ENCODE peak calls at places on chromosomes 2 and 18, in eight cellular contexts. Y is central memory CD4-positive, alpha-beta T cell; F is fibroblast of mammary gland; X is MG63; S is stromal cell of bone marrow; U is adrenal gland; C is naive B cell; B is fibroblast of the conjunctiva. T is an unnamed sample.
A peak's percentile ranks its signal among the peaks of the same experiment; 100 is the strongest.

GRCh38 chr2:133415210-133415876 is 152.9 kb downstream of the NCKAP5 start:
- DNase-seq in Y (no peak), F (no peak), X (no peak), S (no peak), U (no peak), C (no peak), B (no peak), T (no peak)

GRCh38 chr2:85135066-85135914 is 2.1 kb downstream of the TCF7L1 start:
- DNase-seq in Y (no peak), F (no peak), X (no peak), S (no peak), U (no peak), C (no peak), B (no peak), T (no peak)

GRCh38 chr18:55214969-55215368 is 255.7 kb upstream of the CCDC68 start:
- DNase-seq in Y (no peak), F (no peak), X (no peak), S (no peak), U (no peak), C (no peak), B (no peak), T (no peak)

GRCh38 chr2:121338281-121338680 is 53.3 kb upstream of the TFCP2L1 start:
- DNase-seq in Y (no peak), F (no peak), X (no peak), S (no peak), U (no peak), C (no peak), B (no peak), T (no peak)

GRCh38 chr2:75221872-75222271 is 22.6 kb upstream of the TACR1 start:
- DNase-seq in Y (no peak), F (peak; percentile 87), X (peak; percentile 91), S (peak; percentile 39), U (no peak), C (no peak), B (peak; percentile 21), T (no peak)

GRCh38 chr18:77366725-77367641 is 117.3 kb downstream of the GALR1 start:
- DNase-seq in Y (no peak), F (peak; percentile 44), X (no peak), S (peak; percentile 18), U (no peak), C (no peak), B (peak; percentile 14), T (peak; percentile 32)

GRCh38 chr2:69911985-69912563 is 2.8 kb upstream of the MXD1 start:
- DNase-seq in Y (peak; percentile 66), F (peak; percentile 65), X (no peak), S (no peak), U (no peak), C (peak; percentile 55), B (peak; percentile 27), T (peak; percentile 6)

GRCh38 chr2:45836316-45836715 is 184.8 kb downstream of the PRKCE start:
- DNase-seq in Y (no peak), F (no peak), X (no peak), S (no peak), U (no peak), C (no peak), B (no peak), T (peak; percentile 10)

GRCh38 chr18:77461062-77461693 is 211.5 kb downstream of the GALR1 start:
- DNase-seq in Y (no peak), F (no peak), X (no peak), S (no peak), U (no peak), C (no peak), B (no peak), T (no peak)

GRCh38 chr2:181678744-181679543 is 1.4 kb downstream of the NEUROD1 start:
- DNase-seq in Y (no peak), F (no peak), X (no peak), S (no peak), U (no peak), C (no peak), B (no peak), T (no peak)

GRCh38 chr2:241836257-241836656 is 22.4 kb downstream of the PDCD1 start:
- DNase-seq in Y (no peak), F (no peak), X (no peak), S (no peak), U (no peak), C (no peak), B (no peak), T (no peak)

GRCh38 chr2:60882971-60883753 is 1.8 kb downstream of the REL start:
- DNase-seq in Y (peak; percentile 39), F (peak; percentile 22), X (no peak), S (no peak), U (peak; percentile 17), C (peak; percentile 77), B (no peak), T (no peak)

GRCh38 chr18:5900249-5900648 is 4.9 kb upstream of the TMEM200C start:
- DNase-seq in Y (no peak), F (no peak), X (no peak), S (no peak), U (no peak), C (no peak), B (no peak), T (no peak)

GRCh38 chr2:109331864-109332848 is 203.2 kb downstream of the SH3RF3 start:
- DNase-seq in Y (peak; percentile 19), F (peak; percentile 98), X (peak; percentile 94), S (peak; percentile 79), U (peak; percentile 86), C (peak; percentile 36), B (peak; percentile 60), T (no peak)

GRCh38 chr2:175930504-175930903 is 71.6 kb downstream of the LNPK start:
- DNase-seq in Y (no peak), F (peak; percentile 40), X (no peak), S (no peak), U (no peak), C (no peak), B (peak; percentile 18), T (no peak)

GRCh38 chr18:11488175-11488574 is 121.2 kb upstream of the SLC35G4 start:
- DNase-seq in Y (no peak), F (peak; percentile 36), X (peak; percentile 21), S (no peak), U (no peak), C (no peak), B (peak; percentile 26), T (no peak)

GRCh38 chr2:108449410-108450200 is 599 bp downstream of the GCC2 start:
- DNase-seq in Y (peak; percentile 45), F (peak; percentile 27), X (peak; percentile 23), S (no peak), U (peak; percentile 41), C (peak; percentile 19), B (no peak), T (no peak)

GRCh38 chr2:216327447-216327846 is 44.8 kb downstream of the MARCHF4 start:
- DNase-seq in Y (no peak), F (no peak), X (no peak), S (no peak), U (no peak), C (no peak), B (no peak), T (no peak)